ENCODE peak calls at places on chromosome 12, in six cellular contexts. K is cardiac muscle cell, N is MM.1S, Q is HCT116, Y is astrocyte, S is pancreas. J is an unnamed sample.
A peak's percentile ranks its signal among the peaks of the same experiment; 100 is the strongest.

GRCh38 chr12:105659355-105660075 is 329.0 kb downstream of the C12orf75 start:
- DNase-seq in K (no peak), N (no peak), Q (no peak), Y (peak; percentile 68), S (no peak), J (no peak)

GRCh38 chr12:43969882-43970281 is 134.0 kb downstream of the TMEM117 start:
- DNase-seq in K (peak; percentile 43), N (no peak), Q (peak; percentile 24), Y (peak; percentile 44), S (no peak), J (no peak)

GRCh38 chr12:125070117-125070516 is 4.9 kb downstream of the AACS start:
- DNase-seq in K (no peak), N (no peak), Q (no peak), Y (no peak), S (no peak), J (no peak)

GRCh38 chr12:53844989-53845836 is 93.4 kb upstream of the HOXC13 start:
- DNase-seq in K (peak; percentile 13), N (no peak), Q (no peak), Y (peak; percentile 32), S (no peak), J (no peak)

GRCh38 chr12:64097346-64098105 is 124.6 kb downstream of the KICS2 start:
- DNase-seq in K (peak; percentile 32), N (no peak), Q (no peak), Y (peak; percentile 45), S (no peak), J (no peak)

GRCh38 chr12:69897744-69898143 is 72.7 kb downstream of the MYRFL start:
- DNase-seq in K (peak; percentile 83), N (peak; percentile 71), Q (no peak), Y (peak; percentile 98), S (no peak), J (no peak)

GRCh38 chr12:43306066-43306465 is 245.9 kb downstream of the ADAMTS20 start:
- DNase-seq in K (peak; percentile 90), N (no peak), Q (no peak), Y (peak; percentile 98), S (no peak), J (no peak)

GRCh38 chr12:50282581-50283229 is 615 bp downstream of the LIMA1 start:
- DNase-seq in K (peak; percentile 29), N (no peak), Q (no peak), Y (peak; percentile 28), S (no peak), J (no peak)

GRCh38 chr12:132311201-132311915 is 18.0 kb downstream of the GALNT9 start:
- DNase-seq in K (no peak), N (no peak), Q (no peak), Y (no peak), S (peak; percentile 18), J (no peak)

GRCh38 chr12:64780531-64781373 is 21.5 kb upstream of the GNS start:
- DNase-seq in K (no peak), N (peak; percentile 61), Q (no peak), Y (no peak), S (peak; percentile 94), J (peak; percentile 91)

GRCh38 chr12:3377056-3377455 is 113.9 kb upstream of the PRMT8 start:
- DNase-seq in K (no peak), N (no peak), Q (no peak), Y (no peak), S (no peak), J (no peak)

GRCh38 chr12:52814710-52815155 is 817 bp upstream of the KRT4 start:
- DNase-seq in K (no peak), N (no peak), Q (no peak), Y (no peak), S (no peak), J (peak; percentile 48)

GRCh38 chr12:63844391-63845341 is at the start of gene SRGAP1:
- DNase-seq in K (peak; percentile 94), N (no peak), Q (no peak), Y (peak; percentile 66), S (peak; percentile 82), J (peak; percentile 76)

GRCh38 chr12:104790296-104791125 is 167.6 kb downstream of the SLC41A2 start:
- DNase-seq in K (peak; percentile 23), N (no peak), Q (peak; percentile 22), Y (no peak), S (peak; percentile 76), J (peak; percentile 76)

GRCh38 chr12:47602949-47603558 is 102.8 kb downstream of the RPAP3 start:
- DNase-seq in K (no peak), N (no peak), Q (no peak), Y (no peak), S (no peak), J (no peak)

GRCh38 chr12:93526786-93527428 is 45.6 kb upstream of the SOCS2 start:
- DNase-seq in K (peak; percentile 93), N (no peak), Q (peak; percentile 61), Y (peak; percentile 98), S (no peak), J (no peak)

GRCh38 chr12:5437122-5437521 is 5.2 kb downstream of the NTF3 start:
- DNase-seq in K (no peak), N (no peak), Q (no peak), Y (no peak), S (no peak), J (no peak)

GRCh38 chr12:102567031-102567985 is 86.9 kb upstream of the IGF1 start:
- DNase-seq in K (peak; percentile 52), N (no peak), Q (no peak), Y (peak; percentile 84), S (no peak), J (no peak)

GRCh38 chr12:21026302-21026701 is 104.7 kb upstream of the SLCO1B1 start:
- DNase-seq in K (no peak), N (no peak), Q (no peak), Y (peak; percentile 8), S (no peak), J (no peak)

GRCh38 chr12:110966081-110966760 is 45.8 kb upstream of the MYL2 start:
- DNase-seq in K (peak; percentile 22), N (no peak), Q (no peak), Y (no peak), S (no peak), J (no peak)

GRCh38 chr12:3641428-3641883 is 111.5 kb downstream of the CRACR2A start:
- DNase-seq in K (peak; percentile 61), N (no peak), Q (no peak), Y (peak; percentile 59), S (no peak), J (no peak)

GRCh38 chr12:108826807-108827721 is 30.3 kb downstream of the SSH1 start:
- DNase-seq in K (peak; percentile 69), N (no peak), Q (no peak), Y (no peak), S (no peak), J (no peak)

GRCh38 chr12:62562892-62563291 is 96.3 kb downstream of the MON2 start:
- DNase-seq in K (peak; percentile 71), N (no peak), Q (no peak), Y (peak; percentile 58), S (no peak), J (no peak)

GRCh38 chr12:108806350-108806749 is 51.0 kb downstream of the SSH1 start:
- DNase-seq in K (peak; percentile 46), N (no peak), Q (no peak), Y (peak; percentile 53), S (no peak), J (no peak)

DNA sequence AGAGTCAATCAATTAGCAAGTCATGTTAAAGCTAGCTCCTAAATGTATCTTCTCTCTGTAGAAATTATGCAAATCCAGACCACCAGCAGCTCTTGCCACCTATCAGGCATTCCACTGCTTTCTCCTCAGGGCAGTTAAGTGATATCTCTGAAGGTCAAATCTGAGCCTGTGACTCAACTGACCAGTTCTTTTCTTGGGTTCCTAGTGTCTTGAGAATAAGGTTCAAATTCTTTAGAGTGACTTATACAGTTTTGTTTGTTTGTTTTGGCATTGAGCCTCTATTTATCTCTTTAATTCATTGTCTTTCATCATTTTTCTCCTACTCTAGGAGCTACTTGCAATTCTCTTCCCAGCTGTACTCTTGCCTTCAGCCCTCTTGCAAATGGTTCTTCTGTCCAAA is 2.5 kb upstream of the LRIG3 start:
- DNase-seq in K (peak; percentile 54), N (no peak), Q (no peak), Y (peak; percentile 85), S (no peak), J (no peak)
- H3K9me3 ChIP-seq in K (no peaks in the 10 kb centered on the region), N (no peaks in the 10 kb centered on the region), Q (no peaks in the 10 kb centered on the region), Y (no peaks in the 10 kb centered on the region), S (no peaks in the 10 kb centered on the region), J (no peaks in the 10 kb centered on the region)

GRCh38 chr12:123063535-123063934 is 83.1 kb downstream of the ARL6IP4 start:
- DNase-seq in K (no peak), N (peak; percentile 27), Q (no peak), Y (no peak), S (peak; percentile 30), J (no peak)

GRCh38 chr12:123059501-123059900 is 79.0 kb downstream of the ARL6IP4 start:
- DNase-seq in K (no peak), N (no peak), Q (no peak), Y (no peak), S (peak; percentile 2), J (no peak)

GRCh38 chr12:123064356-123064755 is 83.9 kb downstream of the ARL6IP4 start:
- DNase-seq in K (no peak), N (no peak), Q (no peak), Y (no peak), S (peak; percentile 33), J (no peak)

GRCh38 chr12:123062682-123063426 is 82.4 kb downstream of the ARL6IP4 start:
- DNase-seq in K (peak; percentile 50), N (peak; percentile 59), Q (peak; percentile 18), Y (peak; percentile 57), S (peak; percentile 74), J (no peak)

GRCh38 chr12:123061806-123062205 is 81.3 kb downstream of the ARL6IP4 start:
- DNase-seq in K (no peak), N (no peak), Q (no peak), Y (no peak), S (peak; percentile 20), J (no peak)
- H3K4me1 ChIP-seq in K (peaks cover 45% of the 10 kb centered on the region), N (peaks cover 24% of the 10 kb centered on the region), Q (peaks cover 30% of the 10 kb centered on the region), Y (peaks cover 11% of the 10 kb centered on the region), S (peaks cover 18% of the 10 kb centered on the region), J (peaks cover 64% of the 10 kb centered on the region)

DNA sequence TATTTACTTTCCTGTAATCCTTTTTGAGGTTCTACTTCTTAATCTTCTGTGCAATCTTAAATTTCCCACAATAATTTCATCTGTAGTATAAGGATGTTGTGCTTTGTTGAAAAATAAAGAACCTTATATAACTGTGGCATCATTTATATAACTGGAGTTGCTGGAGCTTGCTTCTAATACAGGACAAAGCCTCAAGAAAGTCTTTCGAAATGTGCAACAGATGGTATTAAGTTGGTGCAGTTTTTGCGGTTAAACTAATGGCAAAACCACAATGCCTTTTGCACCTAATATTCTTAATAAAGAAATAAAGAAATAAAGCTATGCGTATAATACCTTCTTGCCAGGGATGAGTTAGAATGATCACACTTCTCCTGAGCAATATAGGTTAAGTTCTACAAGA is 180.0 kb downstream of the KITLG start:
- DNase-seq in K (no peak), N (peak; percentile 24), Q (no peak), Y (no peak), S (no peak), J (no peak)
- H3K9me3 ChIP-seq in K (no peaks in the 10 kb centered on the region), N (no peaks in the 10 kb centered on the region), Q (no peaks in the 10 kb centered on the region), Y (no peaks in the 10 kb centered on the region), S (no peaks in the 10 kb centered on the region), J (no peaks in the 10 kb centered on the region)

DNA sequence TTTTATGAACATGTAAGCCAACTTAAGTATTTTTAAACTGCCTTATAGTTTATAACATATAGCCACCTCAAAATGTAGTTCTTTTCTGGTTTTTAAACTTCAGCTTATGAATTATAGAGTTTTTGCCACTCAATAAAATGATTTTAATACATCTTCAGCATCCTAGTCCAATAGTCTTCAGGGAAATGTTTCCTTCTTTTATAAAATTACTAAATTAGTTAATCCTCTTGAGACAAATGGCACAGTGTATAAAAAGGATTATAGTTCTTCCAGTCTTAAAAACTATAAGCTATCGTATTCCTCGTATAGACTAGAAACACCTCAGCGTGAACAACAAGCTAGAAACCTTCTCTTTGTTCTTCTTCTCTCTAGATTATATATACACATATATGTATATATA is at the start of gene OR6C74:
- DNase-seq in K (no peak), N (no peak), Q (no peak), Y (no peak), S (no peak), J (no peak)
- H3K4me1 ChIP-seq in K (no peaks in the 10 kb centered on the region), N (no peaks in the 10 kb centered on the region), Q (no peaks in the 10 kb centered on the region), Y (no peaks in the 10 kb centered on the region), S (no peaks in the 10 kb centered on the region), J (no peaks in the 10 kb centered on the region)